ENCODE peak calls at places on chromosome 18, in ten cellular contexts. One of them, this sample, is unnamed.
A peak's percentile ranks its signal among the peaks of the same experiment; 100 is the strongest.

GRCh38 chr18:69916412-69916811 is 31.3 kb downstream of the CD226 start:
- DNase-seq in tibial nerve: no peak
- DNase-seq in OCI-LY7: no peak
- DNase-seq in lung: no peak
- DNase-seq in foreskin fibroblast: peak; percentile 4
- DNase-seq in AG09309: no peak
- DNase-seq in stomach: no peak
- DNase-seq in kidney: no peak
- DNase-seq in heart left ventricle: no peak
- DNase-seq in esophagus muscularis mucosa: no peak
- DNase-seq in this sample: no peak

GRCh38 chr18:56740645-56741044 is 89.5 kb downstream of the WDR7 start:
- DNase-seq in tibial nerve: no peak
- DNase-seq in OCI-LY7: no peak
- DNase-seq in lung: no peak
- DNase-seq in foreskin fibroblast: no peak
- DNase-seq in AG09309: no peak
- DNase-seq in stomach: no peak
- DNase-seq in kidney: no peak
- DNase-seq in heart left ventricle: no peak
- DNase-seq in esophagus muscularis mucosa: no peak
- DNase-seq in this sample: no peak

GRCh38 chr18:48956378-48956777 is 5.6 kb upstream of the SMAD7 start:
- DNase-seq in tibial nerve: no peak
- DNase-seq in OCI-LY7: no peak
- DNase-seq in lung: no peak
- DNase-seq in foreskin fibroblast: peak; percentile 91
- DNase-seq in AG09309: peak; percentile 62
- DNase-seq in stomach: no peak
- DNase-seq in kidney: no peak
- DNase-seq in heart left ventricle: no peak
- DNase-seq in esophagus muscularis mucosa: no peak
- DNase-seq in this sample: no peak

GRCh38 chr18:54254265-54254758 is 15.0 kb upstream of the POLI start:
- DNase-seq in tibial nerve: no peak
- DNase-seq in OCI-LY7: no peak
- DNase-seq in lung: no peak
- DNase-seq in foreskin fibroblast: peak; percentile 52
- DNase-seq in AG09309: no peak
- DNase-seq in stomach: no peak
- DNase-seq in kidney: no peak
- DNase-seq in heart left ventricle: no peak
- DNase-seq in esophagus muscularis mucosa: no peak
- DNase-seq in this sample: no peak

GRCh38 chr18:25180974-25181373 is 171.0 kb downstream of the ZNF521 start:
- DNase-seq in tibial nerve: no peak
- DNase-seq in OCI-LY7: no peak
- DNase-seq in lung: no peak
- DNase-seq in foreskin fibroblast: no peak
- DNase-seq in AG09309: no peak
- DNase-seq in stomach: no peak
- DNase-seq in kidney: no peak
- DNase-seq in heart left ventricle: no peak
- DNase-seq in esophagus muscularis mucosa: no peak
- DNase-seq in this sample: no peak

GRCh38 chr18:79406708-79407107 is 11.0 kb downstream of the NFATC1 start:
- DNase-seq in tibial nerve: no peak
- DNase-seq in OCI-LY7: no peak
- DNase-seq in lung: no peak
- DNase-seq in foreskin fibroblast: no peak
- DNase-seq in AG09309: no peak
- DNase-seq in stomach: no peak
- DNase-seq in kidney: peak; percentile 80
- DNase-seq in heart left ventricle: no peak
- DNase-seq in esophagus muscularis mucosa: no peak
- DNase-seq in this sample: no peak

GRCh38 chr18:74082476-74083070 is 65.1 kb downstream of the FBXO15 start:
- DNase-seq in tibial nerve: no peak
- DNase-seq in OCI-LY7: peak; percentile 77
- DNase-seq in lung: no peak
- DNase-seq in foreskin fibroblast: peak; percentile 76
- DNase-seq in AG09309: peak; percentile 2
- DNase-seq in stomach: peak; percentile 43
- DNase-seq in kidney: no peak
- DNase-seq in heart left ventricle: peak; percentile 49
- DNase-seq in esophagus muscularis mucosa: no peak
- DNase-seq in this sample: no peak

GRCh38 chr18:59501876-59502221 is 142.8 kb upstream of the LMAN1 start:
- DNase-seq in tibial nerve: no peak
- DNase-seq in OCI-LY7: no peak
- DNase-seq in lung: no peak
- DNase-seq in foreskin fibroblast: no peak
- DNase-seq in AG09309: no peak
- DNase-seq in stomach: no peak
- DNase-seq in kidney: no peak
- DNase-seq in heart left ventricle: no peak
- DNase-seq in esophagus muscularis mucosa: no peak
- DNase-seq in this sample: no peak

DNA sequence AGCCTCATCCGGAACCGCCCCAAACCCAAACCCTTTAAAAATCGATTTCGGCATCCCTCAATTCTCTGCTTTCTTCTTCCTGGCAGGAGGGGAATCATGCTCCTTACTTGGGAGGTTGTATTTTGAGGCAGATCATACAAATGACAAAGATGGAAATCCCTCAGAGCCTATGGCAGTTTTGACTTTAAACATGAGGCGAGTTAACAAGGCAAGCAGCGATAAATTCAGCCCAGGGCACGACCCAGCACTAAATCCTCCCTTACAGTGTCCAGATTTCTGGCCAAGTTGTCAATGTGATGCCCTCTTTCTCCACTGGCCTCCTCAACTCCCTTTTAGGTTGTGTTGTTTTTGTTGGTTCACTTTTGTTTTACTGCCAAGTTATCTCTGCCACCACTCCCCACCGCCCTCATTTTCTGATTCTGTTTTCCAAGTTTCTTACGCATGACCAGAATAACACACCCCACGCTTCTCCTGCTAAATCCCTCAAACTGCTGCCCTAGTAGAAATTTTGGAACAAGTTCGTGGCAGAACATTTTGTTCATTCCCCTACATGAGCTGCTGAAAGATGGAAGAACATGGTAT is 68.3 kb downstream of the CTAGE1 start:
- DNase-seq in tibial nerve: no peak
- DNase-seq in OCI-LY7: no peak
- DNase-seq in lung: no peak
- DNase-seq in foreskin fibroblast: peak; percentile 8
- DNase-seq in AG09309: no peak
- DNase-seq in stomach: no peak
- DNase-seq in kidney: no peak
- DNase-seq in heart left ventricle: no peak
- DNase-seq in esophagus muscularis mucosa: peak; percentile 62
- DNase-seq in this sample: no peak
- H3K4me3 ChIP-seq in tibial nerve: peak overlapping the region; percentile 43
- H3K4me3 ChIP-seq in OCI-LY7: no peak overlapping the region
- H3K4me3 ChIP-seq in lung: no peak overlapping the region
- H3K4me3 ChIP-seq in foreskin fibroblast: peak overlapping the region; percentile 38
- H3K4me3 ChIP-seq in AG09309: peak overlapping the region; percentile 29
- H3K4me3 ChIP-seq in stomach: peak overlapping the region; percentile 51
- H3K4me3 ChIP-seq in kidney: peak overlapping the region; percentile 68
- H3K4me3 ChIP-seq in heart left ventricle: peak overlapping the region; percentile 57
- H3K4me3 ChIP-seq in esophagus muscularis mucosa: peak overlapping the region; percentile 59
- H3K4me3 ChIP-seq in this sample: peak overlapping the region; percentile 58

DNA sequence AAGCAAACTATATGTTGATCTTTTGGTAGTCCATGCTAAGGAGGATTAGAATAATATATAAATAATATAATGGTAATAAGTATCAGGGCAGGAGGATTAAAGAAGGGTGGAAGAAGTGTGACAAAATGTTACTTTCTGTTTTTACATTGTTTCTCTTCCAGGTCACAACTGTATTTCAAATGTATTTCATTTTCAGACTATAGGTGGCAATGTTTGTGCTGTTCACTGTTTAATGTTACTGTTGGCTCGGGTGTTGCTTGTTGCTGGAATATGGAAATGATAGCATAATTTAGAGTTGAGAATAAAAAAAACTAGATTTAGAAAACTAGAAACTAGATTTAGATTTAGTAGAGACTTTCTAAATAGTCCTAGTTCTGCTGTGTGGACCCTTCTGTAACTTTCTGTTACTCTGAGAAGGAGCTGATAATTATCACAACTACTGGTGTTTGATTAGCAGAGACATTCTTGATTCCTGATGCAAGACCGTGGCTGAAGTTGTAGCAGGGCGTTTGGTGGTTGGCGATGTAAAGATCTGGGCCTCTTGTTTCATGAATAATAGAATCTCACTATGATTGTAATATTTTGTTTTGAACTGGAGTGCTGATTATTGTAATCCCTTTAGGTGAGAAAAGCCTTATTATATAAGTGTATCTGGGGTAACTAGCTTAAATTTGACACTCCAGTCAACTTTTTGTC is 7.9 kb downstream of the NEDD4L start:
- DNase-seq in tibial nerve: no peak
- DNase-seq in OCI-LY7: no peak
- DNase-seq in lung: no peak
- DNase-seq in foreskin fibroblast: peak; percentile 19
- DNase-seq in AG09309: no peak
- DNase-seq in stomach: no peak
- DNase-seq in kidney: no peak
- DNase-seq in heart left ventricle: no peak
- DNase-seq in esophagus muscularis mucosa: no peak
- DNase-seq in this sample: no peak
- TF ChIP-seq CTCF in tibial nerve: no peak
- TF ChIP-seq CTCF in OCI-LY7: peak; percentile 55
- TF ChIP-seq CTCF in lung: no peak
- TF ChIP-seq CTCF in foreskin fibroblast: peak; percentile 35
- TF ChIP-seq CTCF in AG09309: peak; percentile 31
- TF ChIP-seq CTCF in stomach: no peak
- TF ChIP-seq CTCF in kidney: peak; percentile 39
- TF ChIP-seq CTCF in heart left ventricle: no peak
- TF ChIP-seq CTCF in esophagus muscularis mucosa: peak; percentile 24
- TF ChIP-seq CTCF in this sample: peak; percentile 40

GRCh38 chr18:76587147-76587885 is 92.3 kb upstream of the ZNF516 start:
- DNase-seq in tibial nerve: no peak
- DNase-seq in OCI-LY7: no peak
- DNase-seq in lung: no peak
- DNase-seq in foreskin fibroblast: no peak
- DNase-seq in AG09309: no peak
- DNase-seq in stomach: no peak
- DNase-seq in kidney: no peak
- DNase-seq in heart left ventricle: no peak
- DNase-seq in esophagus muscularis mucosa: no peak
- DNase-seq in this sample: no peak

GRCh38 chr18:76592096-76592495 is 97.1 kb upstream of the ZNF516 start:
- DNase-seq in tibial nerve: no peak
- DNase-seq in OCI-LY7: no peak
- DNase-seq in lung: no peak
- DNase-seq in foreskin fibroblast: no peak
- DNase-seq in AG09309: no peak
- DNase-seq in stomach: no peak
- DNase-seq in kidney: no peak
- DNase-seq in heart left ventricle: no peak
- DNase-seq in esophagus muscularis mucosa: no peak
- DNase-seq in this sample: no peak

GRCh38 chr18:76589309-76589708 is 94.3 kb upstream of the ZNF516 start:
- DNase-seq in tibial nerve: no peak
- DNase-seq in OCI-LY7: no peak
- DNase-seq in lung: no peak
- DNase-seq in foreskin fibroblast: no peak
- DNase-seq in AG09309: no peak
- DNase-seq in stomach: no peak
- DNase-seq in kidney: no peak
- DNase-seq in heart left ventricle: no peak
- DNase-seq in esophagus muscularis mucosa: no peak
- DNase-seq in this sample: no peak

GRCh38 chr18:76589866-76590265 is 94.8 kb upstream of the ZNF516 start:
- DNase-seq in tibial nerve: no peak
- DNase-seq in OCI-LY7: no peak
- DNase-seq in lung: no peak
- DNase-seq in foreskin fibroblast: no peak
- DNase-seq in AG09309: no peak
- DNase-seq in stomach: no peak
- DNase-seq in kidney: no peak
- DNase-seq in heart left ventricle: no peak
- DNase-seq in esophagus muscularis mucosa: no peak
- DNase-seq in this sample: no peak

DNA sequence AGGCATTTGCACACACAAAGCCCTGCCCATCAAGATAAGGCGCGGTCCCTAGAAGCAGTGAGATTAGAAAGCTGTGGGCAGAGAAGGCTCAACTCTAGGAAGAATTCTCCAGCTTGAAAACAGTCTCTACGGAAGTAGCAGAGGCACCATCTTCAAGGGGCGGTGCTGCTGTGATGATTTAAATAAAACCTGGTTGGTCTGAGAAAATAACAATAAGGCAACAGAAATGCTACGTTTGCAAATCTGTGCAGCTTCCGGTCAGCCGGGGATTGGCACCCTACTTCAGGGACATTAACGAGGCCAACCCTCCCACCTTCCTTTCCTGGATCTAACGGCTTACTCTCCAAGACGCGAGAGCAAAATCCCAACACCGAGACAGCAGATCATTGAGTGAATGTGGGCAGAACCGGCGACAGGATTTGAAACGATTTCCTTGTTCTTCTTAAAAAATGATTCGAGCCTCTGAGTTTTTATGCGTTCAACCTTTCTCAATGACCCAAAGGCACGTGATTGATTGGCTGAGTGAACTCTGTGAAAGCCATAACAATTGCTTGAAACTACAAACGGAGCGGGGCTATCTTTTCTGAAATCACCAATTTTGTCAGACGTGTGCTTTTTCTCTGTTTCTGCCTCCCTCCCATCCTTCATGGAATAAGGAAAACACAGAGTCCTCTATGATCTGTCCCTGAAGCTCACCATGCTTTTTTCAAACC is 93.7 kb upstream of the ZNF516 start:
- DNase-seq in tibial nerve: no peak
- DNase-seq in OCI-LY7: no peak
- DNase-seq in lung: no peak
- DNase-seq in foreskin fibroblast: peak; percentile 15
- DNase-seq in AG09309: no peak
- DNase-seq in stomach: peak; percentile 33
- DNase-seq in kidney: no peak
- DNase-seq in heart left ventricle: no peak
- DNase-seq in esophagus muscularis mucosa: no peak
- DNase-seq in this sample: no peak
- H3K4me3 ChIP-seq in tibial nerve: peak overlapping the region; percentile 20
- H3K4me3 ChIP-seq in OCI-LY7: no peak overlapping the region
- H3K4me3 ChIP-seq in lung: peak overlapping the region; percentile 5
- H3K4me3 ChIP-seq in foreskin fibroblast: peak overlapping the region; percentile 30
- H3K4me3 ChIP-seq in AG09309: no peak overlapping the region
- H3K4me3 ChIP-seq in stomach: peak overlapping the region; percentile 36
- H3K4me3 ChIP-seq in kidney: peak overlapping the region; percentile 57
- H3K4me3 ChIP-seq in heart left ventricle: peak overlapping the region; percentile 28
- H3K4me3 ChIP-seq in esophagus muscularis mucosa: peak overlapping the region; percentile 29
- H3K4me3 ChIP-seq in this sample: peak overlapping the region; percentile 39

GRCh38 chr18:63216911-63217311 is 102.7 kb downstream of the BCL2 start:
- DNase-seq in tibial nerve: no peak
- DNase-seq in OCI-LY7: no peak
- DNase-seq in lung: no peak
- DNase-seq in foreskin fibroblast: no peak
- DNase-seq in AG09309: no peak
- DNase-seq in stomach: no peak
- DNase-seq in kidney: no peak
- DNase-seq in heart left ventricle: no peak
- DNase-seq in esophagus muscularis mucosa: no peak
- DNase-seq in this sample: no peak

GRCh38 chr18:63213936-63214671 is 105.5 kb downstream of the BCL2 start:
- DNase-seq in tibial nerve: no peak
- DNase-seq in OCI-LY7: no peak
- DNase-seq in lung: no peak
- DNase-seq in foreskin fibroblast: no peak
- DNase-seq in AG09309: no peak
- DNase-seq in stomach: no peak
- DNase-seq in kidney: no peak
- DNase-seq in heart left ventricle: no peak
- DNase-seq in esophagus muscularis mucosa: no peak
- DNase-seq in this sample: no peak

GRCh38 chr18:63216497-63216896 is 103.1 kb downstream of the BCL2 start:
- DNase-seq in tibial nerve: no peak
- DNase-seq in OCI-LY7: no peak
- DNase-seq in lung: no peak
- DNase-seq in foreskin fibroblast: no peak
- DNase-seq in AG09309: no peak
- DNase-seq in stomach: no peak
- DNase-seq in kidney: no peak
- DNase-seq in heart left ventricle: no peak
- DNase-seq in esophagus muscularis mucosa: no peak
- DNase-seq in this sample: no peak

GRCh38 chr18:63210531-63210930 is 109.0 kb downstream of the BCL2 start:
- DNase-seq in tibial nerve: no peak
- DNase-seq in OCI-LY7: no peak
- DNase-seq in lung: no peak
- DNase-seq in foreskin fibroblast: no peak
- DNase-seq in AG09309: no peak
- DNase-seq in stomach: no peak
- DNase-seq in kidney: no peak
- DNase-seq in heart left ventricle: no peak
- DNase-seq in esophagus muscularis mucosa: no peak
- DNase-seq in this sample: no peak

GRCh38 chr18:63213331-63213900 is 106.2 kb downstream of the BCL2 start:
- DNase-seq in tibial nerve: no peak
- DNase-seq in OCI-LY7: no peak
- DNase-seq in lung: no peak
- DNase-seq in foreskin fibroblast: peak; percentile 26
- DNase-seq in AG09309: no peak
- DNase-seq in stomach: no peak
- DNase-seq in kidney: no peak
- DNase-seq in heart left ventricle: no peak
- DNase-seq in esophagus muscularis mucosa: no peak
- DNase-seq in this sample: no peak
- TF ChIP-seq CTCF in tibial nerve: no peak
- TF ChIP-seq CTCF in OCI-LY7: no peak
- TF ChIP-seq CTCF in lung: no peak
- TF ChIP-seq CTCF in foreskin fibroblast: no peak
- TF ChIP-seq CTCF in AG09309: no peak
- TF ChIP-seq CTCF in stomach: no peak
- TF ChIP-seq CTCF in kidney: no peak
- TF ChIP-seq CTCF in heart left ventricle: no peak
- TF ChIP-seq CTCF in esophagus muscularis mucosa: no peak
- TF ChIP-seq CTCF in this sample: no peak